ENCODE peak calls at places on chromosomes 7 and 10, in four cellular contexts. W is neuronal stem cell, Y is H9, H is mesenchymal stem cell. E is an unnamed sample.

GRCh38 chr10:25758041-25758457 is 176.0 kb upstream of the MYO3A start:
- DNase-seq in W (peak), Y (peak), H (no peak), E (no peak)

GRCh38 chr10:29435809-29436501 is 147.1 kb downstream of the LYZL1 start:
- DNase-seq in W (no peak), Y (no peak), H (peak), E (no peak)

GRCh38 chr10:124917939-124918830 is 23.7 kb upstream of the ZRANB1 start:
- DNase-seq in W (no peak), Y (no peak), H (peak), E (no peak)

GRCh38 chr7:87797798-87798403 is 78.3 kb downstream of the SLC25A40 start:
- DNase-seq in W (peak), Y (no peak), H (peak), E (no peak)

GRCh38 chr10:122239578-122240257 is 31.4 kb upstream of the BTBD16 start:
- DNase-seq in W (no peak), Y (no peak), H (no peak), E (no peak)

GRCh38 chr7:129147723-129148122 is 3.2 kb downstream of the TSPAN33 start:
- DNase-seq in W (no peak), Y (no peak), H (no peak), E (no peak)

GRCh38 chr7:126605056-126605455 is 647.7 kb downstream of the GRM8 start:
- DNase-seq in W (no peak), Y (no peak), H (no peak), E (no peak)

GRCh38 chr7:132554446-132554845 is 21.8 kb downstream of the PLXNA4 start:
- DNase-seq in W (no peak), Y (no peak), H (no peak), E (no peak)

GRCh38 chr7:113717739-113718138 is 201.1 kb downstream of the PPP1R3A start:
- DNase-seq in W (no peak), Y (no peak), H (no peak), E (no peak)

GRCh38 chr10:131231965-131232541 is 79.5 kb downstream of the TCERG1L start:
- DNase-seq in W (no peak), Y (no peak), H (no peak), E (no peak)

GRCh38 chr7:135441791-135442190 is 68.1 kb downstream of the CNOT4 start:
- DNase-seq in W (no peak), Y (no peak), H (no peak), E (no peak)

GRCh38 chr7:46786995-46787394 is 794.9 kb downstream of the TNS3 start:
- DNase-seq in W (no peak), Y (no peak), H (no peak), E (no peak)

GRCh38 chr10:44959243-44960097 is at the start of gene RASSF4:
- DNase-seq in W (peak), Y (peak), H (peak), E (peak)

GRCh38 chr7:29126804-29127203 is 19.5 kb downstream of the CPVL start:
- DNase-seq in W (no peak), Y (no peak), H (no peak), E (no peak)

GRCh38 chr10:75597691-75598455 is 166.4 kb downstream of the LRMDA start:
- DNase-seq in W (no peak), Y (no peak), H (no peak), E (no peak)

GRCh38 chr10:60425392-60426110 is 35.9 kb upstream of the ANK3 start:
- DNase-seq in W (no peak), Y (no peak), H (no peak), E (no peak)

GRCh38 chr7:132255898-132256297 is 320.4 kb downstream of the PLXNA4 start:
- DNase-seq in W (no peak), Y (no peak), H (no peak), E (no peak)

GRCh38 chr7:49852619-49853462 is 79.4 kb downstream of the VWC2 start:
- DNase-seq in W (peak), Y (peak), H (peak), E (peak)

GRCh38 chr7:46723003-46723402 is 801.9 kb upstream of the IGFBP3 start:
- DNase-seq in W (no peak), Y (no peak), H (no peak), E (no peak)

GRCh38 chr10:93464826-93465388 is 17.2 kb downstream of the MYOF start:
- DNase-seq in W (no peak), Y (no peak), H (peak), E (no peak)

GRCh38 chr7:158108646-158109293 is 478.9 kb downstream of the PTPRN2 start:
- DNase-seq in W (no peak), Y (no peak), H (no peak), E (no peak)

GRCh38 chr10:86603256-86603655 is 51.1 kb upstream of the OPN4 start:
- DNase-seq in W (no peak), Y (no peak), H (no peak), E (no peak)

GRCh38 chr7:96479015-96479645 is 157.2 kb upstream of the SLC25A13 start:
- DNase-seq in W (no peak), Y (no peak), H (no peak), E (no peak)

GRCh38 chr7:1460757-1461639 is 1.7 kb upstream of the MICALL2 start:
- DNase-seq in W (no peak), Y (no peak), H (peak), E (no peak)

GRCh38 chr7:4834601-4835397 is 27.0 kb downstream of the PAPOLB start:
- DNase-seq in W (no peak), Y (no peak), H (no peak), E (no peak)

GRCh38 chr10:28375399-28376354 is 72.8 kb upstream of the MPP7 start:
- DNase-seq in W (no peak), Y (no peak), H (peak), E (no peak)

GRCh38 chr7:156840134-156840533 is 52.8 kb downstream of the LMBR1 start:
- DNase-seq in W (no peak), Y (no peak), H (no peak), E (no peak)

GRCh38 chr10:420154-421121 is 269.0 kb downstream of the DIP2C start:
- DNase-seq in W (no peak), Y (no peak), H (peak), E (no peak)

GRCh38 chr7:24879281-24879680 is 100.7 kb downstream of the OSBPL3 start:
- DNase-seq in W (no peak), Y (no peak), H (no peak), E (no peak)

GRCh38 chr10:130553846-130554245 is 417.7 kb downstream of the GLRX3 start:
- DNase-seq in W (no peak), Y (peak), H (no peak), E (no peak)

GRCh38 chr10:72275351-72276012 is 1.8 kb downstream of the DDIT4 start:
- DNase-seq in W (no peak), Y (no peak), H (no peak), E (no peak)

GRCh38 chr7:155527664-155528063 is 18.7 kb downstream of the CNPY1 start:
- DNase-seq in W (no peak), Y (no peak), H (no peak), E (no peak)

GRCh38 chr7:33444501-33444900 is 315.1 kb downstream of the BBS9 start:
- DNase-seq in W (no peak), Y (no peak), H (peak), E (no peak)

GRCh38 chr7:11831383-11831726 is 643 bp downstream of the THSD7A start:
- DNase-seq in W (no peak), Y (no peak), H (peak), E (no peak)

GRCh38 chr7:11830582-11831382 is 1.2 kb downstream of the THSD7A start:
- DNase-seq in W (no peak), Y (no peak), H (peak), E (no peak)

GRCh38 chr7:11830004-11830403 is 2.0 kb downstream of the THSD7A start:
- DNase-seq in W (no peak), Y (no peak), H (no peak), E (no peak)

GRCh38 chr7:11833431-11833830 is 1.4 kb upstream of the THSD7A start:
- DNase-seq in W (no peak), Y (no peak), H (no peak), E (no peak)

DNA sequence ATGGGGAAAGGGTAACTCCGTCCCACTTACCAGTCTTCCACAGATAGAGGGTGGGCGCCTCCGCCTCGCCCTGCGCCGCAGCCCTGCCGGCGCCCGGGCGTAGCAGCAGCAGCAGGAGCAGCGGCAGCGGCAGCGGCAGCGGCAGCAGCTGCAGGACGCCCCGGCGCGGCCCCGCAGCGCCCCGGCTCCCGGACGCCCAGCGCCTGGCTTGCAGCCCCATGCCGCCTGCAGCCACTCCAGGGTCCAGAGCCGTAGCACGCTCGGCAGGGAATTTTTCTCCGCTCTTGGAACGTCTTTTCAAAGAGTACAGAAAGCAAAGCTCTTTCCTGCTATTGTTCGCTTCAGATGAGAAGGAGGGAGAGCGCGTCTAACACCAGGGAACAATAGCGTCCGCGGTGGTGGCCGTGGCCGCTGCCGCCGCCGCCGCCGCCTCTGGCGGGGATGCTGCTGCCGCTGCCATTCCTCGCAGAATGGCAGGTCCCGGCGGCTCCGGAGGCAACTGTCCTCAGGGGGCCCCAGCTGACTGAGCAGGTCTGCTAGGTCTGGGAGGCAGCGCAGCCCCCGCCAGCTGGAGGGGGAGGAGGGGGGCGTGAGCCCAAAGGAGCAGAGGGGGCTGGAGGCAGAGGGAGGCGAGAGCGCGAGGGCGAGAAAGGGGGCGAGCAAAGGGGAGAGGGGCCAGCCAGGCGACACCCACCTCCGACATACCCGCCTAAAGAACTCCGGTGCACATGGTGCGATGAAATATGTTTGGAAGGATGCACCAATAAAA is at the start of gene THSD7A:
- DNase-seq in W (peak), Y (peak), H (peak), E (peak)
- H3K14ac ChIP-seq in W (peak), Y (no peak), H (peak), E (no peak)

DNA sequence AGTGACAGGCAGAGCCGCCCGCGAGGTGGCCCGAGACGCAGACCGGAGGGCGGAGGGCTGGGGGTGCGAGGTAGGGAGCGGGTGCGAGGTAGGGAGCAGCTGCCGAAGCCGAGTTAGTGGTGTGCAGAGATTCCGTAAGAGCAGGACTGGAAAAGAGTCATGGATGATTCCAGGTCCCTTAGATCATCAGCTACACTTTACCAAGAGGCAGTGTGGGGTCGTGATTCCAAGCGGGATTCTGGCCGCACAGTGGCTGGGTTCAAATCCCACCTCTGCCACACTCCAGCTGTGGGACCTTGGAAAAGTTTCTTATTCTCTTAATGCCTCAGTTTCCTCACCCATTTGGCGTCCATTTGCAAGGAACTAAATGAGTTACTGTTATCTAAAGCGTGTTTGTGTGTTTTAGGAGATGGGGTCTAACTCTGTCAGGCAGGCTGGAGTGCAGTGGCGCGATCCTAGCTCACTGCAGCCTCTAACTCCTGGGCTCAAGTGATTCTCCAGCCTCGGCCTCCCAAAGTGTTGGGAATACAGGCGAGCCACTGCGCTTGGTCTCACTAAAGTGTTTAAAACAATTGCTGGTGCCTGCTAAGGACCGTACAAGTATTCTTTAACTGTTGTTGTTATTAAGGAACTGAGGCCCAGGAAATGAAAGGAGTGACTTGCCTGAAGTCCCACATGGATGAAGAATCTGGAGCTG is 1.1 kb downstream of the NDUFB2 start:
- DNase-seq in W (no peak), Y (no peak), H (peak), E (no peak)
- H3K14ac ChIP-seq in W (no peak), Y (peak), H (peak), E (no peak)

DNA sequence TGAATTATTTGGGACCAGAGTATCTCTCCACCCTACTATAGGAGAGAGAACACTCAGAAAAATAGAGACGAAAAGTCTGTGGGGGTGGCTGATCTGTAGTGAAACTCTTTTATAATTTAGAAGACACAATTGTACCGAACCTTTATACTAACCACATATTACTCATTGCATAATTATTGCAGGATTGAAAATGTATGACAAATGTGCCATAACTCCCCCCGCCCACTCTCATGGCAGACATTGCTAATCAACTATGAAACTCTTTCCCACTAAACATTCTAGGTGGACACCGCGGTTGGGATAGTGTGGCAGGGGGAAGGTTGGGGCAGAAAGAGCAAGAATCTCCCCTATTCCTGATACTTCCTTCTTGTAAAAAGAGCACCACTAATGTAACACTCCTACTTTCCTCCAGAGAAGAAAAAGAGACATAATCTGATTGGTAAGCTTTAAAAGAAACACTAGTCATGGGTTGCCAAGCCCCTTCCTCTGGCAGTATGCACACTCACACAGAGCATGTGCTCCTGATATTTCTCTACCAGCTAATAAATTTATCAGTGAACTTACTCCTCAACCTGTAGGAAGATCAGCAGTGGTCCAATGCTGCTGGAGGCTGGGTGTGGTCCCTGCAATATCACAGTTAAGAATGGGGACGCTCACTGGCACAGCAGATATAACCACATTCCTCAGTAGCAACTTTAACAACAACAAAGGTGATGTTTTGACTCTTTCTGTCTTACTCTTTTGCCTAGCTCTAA is 18.7 kb upstream of the ARID5B start:
- DNase-seq in W (no peak), Y (no peak), H (no peak), E (no peak)
- H3K14ac ChIP-seq in W (no peak), Y (no peak), H (no peak), E (no peak)

DNA sequence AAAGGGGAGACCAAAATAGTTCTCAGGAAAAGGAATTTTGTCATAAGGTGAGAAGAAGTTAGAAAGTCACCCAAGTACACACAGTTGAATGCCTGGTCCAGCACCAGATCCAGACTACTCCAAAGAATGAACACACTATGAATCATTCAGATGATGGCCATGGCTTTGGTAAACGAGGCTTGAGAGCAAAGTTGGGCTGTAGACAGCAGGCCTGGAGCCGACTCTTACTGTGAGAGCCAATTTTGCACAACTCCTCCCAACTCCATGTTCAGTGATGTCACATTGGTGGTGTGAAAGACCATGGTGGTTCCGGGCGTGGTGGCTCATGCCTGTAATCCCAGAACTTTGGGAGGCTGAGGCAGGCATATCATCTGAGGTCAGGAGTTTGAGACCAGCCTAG is 131.6 kb downstream of the PKD1L1 start:
- DNase-seq in W (no peak), Y (no peak), H (peak), E (no peak)
- H3K14ac ChIP-seq in W (no peak), Y (no peak), H (peak), E (no peak)

DNA sequence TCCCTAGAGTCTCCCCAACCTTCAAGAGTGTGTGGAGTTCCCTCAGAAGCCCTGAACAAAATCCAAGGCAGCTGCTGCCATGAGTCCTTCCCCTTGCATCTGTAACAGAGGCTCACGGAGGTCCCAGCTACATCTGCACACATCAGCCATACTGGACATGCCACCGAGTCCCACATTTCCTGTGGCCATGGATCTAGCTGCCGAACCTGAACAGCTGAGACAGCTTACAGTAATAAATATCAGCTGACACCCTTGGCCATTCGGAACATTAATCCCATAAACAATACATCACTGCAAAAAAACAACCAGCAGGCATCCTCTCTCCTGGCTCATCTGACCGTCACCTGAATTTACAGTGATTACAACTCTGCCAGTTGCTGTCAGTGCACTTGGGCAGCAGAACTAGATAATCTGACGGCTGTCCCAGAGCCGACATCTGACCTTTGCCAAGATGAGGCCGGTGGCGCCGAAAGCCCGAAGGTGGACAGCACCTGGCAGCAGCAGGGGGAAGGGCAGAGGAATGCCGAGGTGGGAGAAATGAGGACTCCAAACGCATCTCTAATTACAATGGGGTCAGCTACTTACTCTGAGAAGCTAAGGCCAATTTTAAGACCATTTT is 33.6 kb downstream of the TRIM8 start:
- DNase-seq in W (no peak), Y (no peak), H (no peak), E (no peak)
- H3K14ac ChIP-seq in W (no peak), Y (no peak), H (no peak), E (no peak)

DNA sequence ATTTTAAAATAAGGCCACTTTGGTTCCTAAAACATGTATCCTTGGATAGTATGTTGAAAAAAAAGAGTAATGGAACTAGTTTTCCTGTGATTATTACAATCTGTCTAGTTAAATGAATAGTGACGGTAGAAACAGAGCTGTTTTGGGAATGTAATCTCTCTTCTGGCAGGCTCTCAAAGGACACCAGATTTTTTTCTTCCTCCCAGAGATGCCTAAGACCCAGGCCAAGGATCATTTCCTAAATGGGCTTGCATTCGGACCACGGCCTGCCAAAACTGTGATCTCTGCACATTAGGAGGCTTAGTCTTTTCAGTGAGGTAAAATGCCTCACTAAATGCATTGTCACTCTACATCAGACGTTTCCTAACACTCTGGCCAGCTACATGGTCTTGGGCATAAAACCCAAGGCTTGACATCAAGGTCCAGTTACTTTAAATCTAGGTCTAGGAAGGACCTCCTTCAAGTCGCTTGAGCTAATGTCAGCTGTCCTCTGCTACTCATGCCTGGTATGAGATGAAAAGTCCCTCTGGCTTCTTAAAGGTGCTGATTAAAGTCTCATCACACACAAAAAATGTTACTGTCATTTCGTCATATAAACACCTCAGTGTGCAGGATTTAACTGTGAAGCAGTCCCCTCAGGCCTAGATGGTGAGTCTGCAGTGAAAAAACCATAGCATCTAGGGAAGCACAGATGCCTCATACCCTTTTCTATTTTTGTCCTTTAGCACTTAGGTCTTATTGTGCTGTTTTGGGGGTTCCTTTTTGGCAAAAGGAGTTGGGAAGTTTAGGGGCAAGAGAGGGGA is 47.7 kb downstream of the DLD start:
- DNase-seq in W (no peak), Y (no peak), H (no peak), E (no peak)
- H3K14ac ChIP-seq in W (no peak), Y (no peak), H (no peak), E (no peak)

GRCh38 chr7:6276911-6277408 is 4.5 kb upstream of the CYTH3 start:
- DNase-seq in W (no peak), Y (no peak), H (no peak), E (no peak)
- H3K14ac ChIP-seq in W (no peak), Y (no peak), H (no peak), E (no peak)

E was measured in H1.